ENCODE peak calls at places on chromosomes 4 and X, in four cellular contexts. H, F, B and T are unnamed samples.

GRCh38 chr4:77911842-77912450 is 49.3 kb downstream of the MRPL1 start:
- DNase-seq in H (no peak), F (no peak), B (peak), T (no peak)

GRCh38 chrX:84123585-84123984 is 64.4 kb downstream of the RPS6KA6 start:
- DNase-seq in H (no peak), F (no peak), B (no peak), T (no peak)

GRCh38 chr4:145626623-145626982 is 7.4 kb downstream of the MMAA start:
- DNase-seq in H (no peak), F (no peak), B (peak), T (no peak)

GRCh38 chrX:105698386-105698785 is 124.0 kb upstream of the NRK start:
- DNase-seq in H (no peak), F (no peak), B (no peak), T (no peak)

GRCh38 chr4:184306949-184307348 is 89.3 kb upstream of the ENPP6 start:
- DNase-seq in H (no peak), F (no peak), B (peak), T (no peak)

GRCh38 chr4:140730108-140730507 is 26.1 kb downstream of the TBC1D9 start:
- DNase-seq in H (no peak), F (no peak), B (no peak), T (no peak)

GRCh38 chr4:6362896-6363295 is 93.2 kb downstream of the WFS1 start:
- DNase-seq in H (peak), F (peak), B (peak), T (peak)

GRCh38 chr4:68865178-68865638 is 49.4 kb downstream of the UGT2B10 start:
- DNase-seq in H (no peak), F (no peak), B (no peak), T (no peak)

GRCh38 chr4:3436048-3436797 is 5.5 kb upstream of the HGFAC start:
- DNase-seq in H (no peak), F (no peak), B (no peak), T (no peak)

GRCh38 chrX:47380268-47380667 is 9.9 kb downstream of the ZNF157 start:
- DNase-seq in H (no peak), F (no peak), B (no peak), T (no peak)

GRCh38 chr4:144584428-144584827 is 61.5 kb upstream of the HHIP start:
- DNase-seq in H (no peak), F (no peak), B (no peak), T (no peak)

GRCh38 chrX:53684415-53685192 is 1.9 kb downstream of the HUWE1 start:
- DNase-seq in H (no peak), F (no peak), B (no peak), T (no peak)

GRCh38 chrX:103356023-103356798 is at the start of gene TCEAL9:
- DNase-seq in H (peak), F (peak), B (peak), T (no peak)

GRCh38 chrX:133676344-133677122 is 261.2 kb upstream of the GPC4 start:
- DNase-seq in H (no peak), F (no peak), B (no peak), T (no peak)

GRCh38 chrX:49071877-49072711 is 1.7 kb downstream of the PRAF2 start:
- DNase-seq in H (no peak), F (peak), B (peak), T (no peak)

GRCh38 chrX:2967998-2968909 is 38.1 kb upstream of the ARSH start:
- DNase-seq in H (no peak), F (peak), B (peak), T (no peak)

GRCh38 chrX:2965965-2966364 is 36.8 kb upstream of the ARSD start:
- DNase-seq in H (no peak), F (no peak), B (no peak), T (no peak)

GRCh38 chrX:2967012-2967411 is 37.9 kb upstream of the ARSD start:
- DNase-seq in H (no peak), F (no peak), B (no peak), T (no peak)

GRCh38 chrX:2969021-2969420 is 37.3 kb upstream of the ARSH start:
- DNase-seq in H (no peak), F (no peak), B (no peak), T (no peak)

DNA sequence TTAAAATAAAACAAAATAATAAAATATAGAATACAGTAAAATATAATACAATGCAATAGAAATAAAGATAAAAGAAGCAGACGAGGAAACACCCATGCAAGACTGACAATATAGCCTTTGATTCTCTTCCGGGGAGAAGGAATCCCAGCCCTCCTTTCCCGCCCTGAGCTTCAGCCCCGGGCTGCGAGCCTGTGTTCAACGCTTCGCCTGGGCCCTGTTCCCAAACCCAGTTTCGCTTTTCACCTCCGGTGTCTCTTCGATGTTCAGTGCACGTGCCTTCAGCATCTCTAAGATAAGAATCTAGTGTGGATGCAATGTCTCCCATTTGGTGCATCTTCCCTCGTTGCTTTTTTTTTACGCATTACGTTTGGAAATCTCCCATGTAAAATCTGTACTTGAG is 38.4 kb upstream of the ARSD start:
- DNase-seq in H (no peak), F (no peak), B (no peak), T (no peak)
- H2BK120ac ChIP-seq in H (no peak), F (no peak), B (no peak), T (no peak)

DNA sequence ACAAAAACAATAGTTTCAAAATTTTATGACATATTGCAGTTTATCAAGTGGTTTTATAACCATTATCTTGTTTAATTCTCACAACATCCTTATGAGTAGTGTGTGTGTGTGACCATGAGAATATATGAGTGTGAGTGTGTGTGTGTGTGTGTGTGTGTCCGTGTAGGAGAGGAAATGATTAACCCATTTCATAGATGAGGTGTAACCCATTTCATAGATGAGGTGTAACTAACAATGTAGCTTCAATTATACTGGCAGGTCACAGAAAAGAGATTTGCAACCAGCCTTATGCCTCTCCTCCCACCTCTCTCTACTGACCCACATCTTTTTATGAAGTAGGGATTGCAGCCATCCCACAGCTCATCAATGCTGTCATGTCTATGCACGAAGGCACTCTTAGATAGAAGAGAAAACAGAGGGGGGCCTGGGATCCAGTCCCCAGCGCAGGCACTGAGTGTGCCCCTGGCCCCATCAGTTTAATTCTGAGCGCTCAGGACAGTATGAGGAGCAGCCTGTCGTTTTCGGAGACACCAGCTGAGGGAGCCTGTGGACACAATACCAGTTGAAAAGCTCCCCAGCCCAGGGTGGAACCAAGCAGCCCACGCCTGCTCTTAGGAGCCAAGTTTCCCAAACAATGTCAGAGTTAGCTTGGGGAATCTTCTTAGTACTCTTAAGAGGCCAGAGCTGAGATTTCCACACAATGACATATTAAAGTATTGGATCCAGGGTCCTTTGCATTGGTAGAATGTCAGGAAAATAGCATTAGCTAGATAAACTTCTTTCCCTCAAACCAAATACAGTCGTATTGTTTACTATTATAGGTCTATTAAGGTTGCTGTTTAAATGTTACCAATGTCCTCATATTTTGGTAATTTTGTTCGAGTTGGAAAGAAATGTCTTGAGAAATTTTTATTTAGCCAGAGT is 88.6 kb downstream of the PALLD start:
- DNase-seq in H (peak), F (peak), B (peak), T (peak)
- H3K9ac ChIP-seq in H (peak), F (no peak), B (peak), T (no peak)

GRCh38 chrX:65601530-65602281 is 65.7 kb upstream of the MSN start:
- DNase-seq in H (peak), F (no peak), B (peak), T (no peak)

GRCh38 chrX:65598559-65599147 is 64.1 kb upstream of the LAS1L start:
- DNase-seq in H (no peak), F (no peak), B (no peak), T (no peak)

GRCh38 chrX:65596270-65596669 is 61.7 kb upstream of the LAS1L start:
- DNase-seq in H (peak), F (no peak), B (peak), T (no peak)

GRCh38 chrX:65600106-65600505 is 65.5 kb upstream of the LAS1L start:
- DNase-seq in H (no peak), F (no peak), B (no peak), T (no peak)

GRCh38 chrX:65601126-65601525 is 66.3 kb upstream of the MSN start:
- DNase-seq in H (no peak), F (no peak), B (no peak), T (no peak)
- H2AFZ ChIP-seq in H (no peak), F (no peak), B (peak), T (no peak)

GRCh38 chr4:182083681-182084410 is 159.4 kb upstream of the TENM3 start:
- DNase-seq in H (no peak), F (no peak), B (no peak), T (no peak)
- H2BK120ac ChIP-seq in H (no peak), F (no peak), B (no peak), T (no peak)